ENCODE peak calls at places on chromosomes 7 and 10, in four cellular contexts. V, X, C and A are unnamed samples. For H3K36me3, the result is how much of the 10 kb centered on the place peaks cover.

GRCh38 chr10:29865700-29866355 is 193.6 kb downstream of the JCAD start:
- DNase-seq in X (no peak), C (no peak), V (no peak), A (no peak)

GRCh38 chr10:77820349-77820748 is 106.2 kb downstream of the DLG5 start:
- DNase-seq in C (no peak), X (no peak), V (no peak), A (no peak)

GRCh38 chr10:92891885-92892705 is 43.8 kb downstream of the EXOC6 start:
- DNase-seq in C (no peak), X (peak), V (no peak), A (peak)

GRCh38 chr10:5782174-5782573 is 31.1 kb downstream of the GDI2 start:
- DNase-seq in X (no peak), V (no peak), C (no peak), A (no peak)

GRCh38 chr10:21279217-21279575 is 246.3 kb downstream of the SKIDA1 start:
- DNase-seq in C (no peak), X (no peak), V (no peak), A (no peak)

GRCh38 chr7:44221231-44221791 is 20.5 kb downstream of the YKT6 start:
- DNase-seq in C (no peak), V (no peak), X (no peak), A (no peak)

GRCh38 chr10:73837072-73837471 is 25.7 kb upstream of the NDST2 start:
- DNase-seq in V (no peak), C (no peak), X (no peak), A (no peak)

GRCh38 chr7:2157473-2158279 is 75.1 kb downstream of the MAD1L1 start:
- DNase-seq in X (peak), V (no peak), C (no peak), A (peak)

GRCh38 chr10:109892087-109892486 is 31.2 kb downstream of the XPNPEP1 start:
- DNase-seq in C (no peak), V (no peak), X (no peak), A (no peak)

GRCh38 chr7:3453398-3453797 is 152.3 kb downstream of the SDK1 start:
- DNase-seq in X (no peak), V (peak), C (no peak), A (no peak)

GRCh38 chr10:99930731-99931550 is 78.8 kb downstream of the DNMBP start:
- DNase-seq in X (no peak), C (no peak), V (no peak), A (no peak)

GRCh38 chr7:63072806-63073205 is 925.8 kb upstream of the ZNF722 start:
- DNase-seq in V (no peak), C (no peak), X (no peak), A (no peak)

GRCh38 chr10:12801214-12802087 is 200.1 kb downstream of the CCDC3 start:
- DNase-seq in C (no peak), V (no peak), X (no peak), A (no peak)

GRCh38 chr10:6494934-6495592 is 85.0 kb downstream of the PRKCQ start:
- DNase-seq in V (no peak), C (no peak), X (no peak), A (no peak)

GRCh38 chr10:26274391-26274790 is 57.8 kb downstream of the GAD2 start:
- DNase-seq in C (no peak), X (no peak), V (no peak), A (no peak)

GRCh38 chr10:74051729-74052342 is 53.9 kb downstream of the VCL start:
- DNase-seq in X (no peak), V (no peak), C (no peak), A (no peak)

GRCh38 chr10:121592155-121592890 is 5.9 kb downstream of the FGFR2 start:
- DNase-seq in C (no peak), V (no peak), X (no peak), A (no peak)

GRCh38 chr10:120400601-120401000 is 56.4 kb upstream of the PLPP4 start:
- DNase-seq in C (no peak), V (no peak), X (no peak), A (no peak)

GRCh38 chr10:124259139-124259825 is 159.4 kb downstream of the OAT start:
- DNase-seq in V (no peak), X (no peak), C (no peak), A (no peak)

GRCh38 chr10:89294840-89295239 is 7.0 kb upstream of the IFIT2 start:
- DNase-seq in C (no peak), X (no peak), V (no peak), A (no peak)

GRCh38 chr10:68106656-68107055 is 2.6 kb upstream of the MYPN start:
- DNase-seq in C (no peak), V (no peak), X (no peak), A (peak)

GRCh38 chr10:124078714-124079113 is 14.7 kb downstream of the CHST15 start:
- DNase-seq in C (no peak), X (no peak), V (no peak), A (no peak)

GRCh38 chr10:88113232-88113631 is 249.8 kb downstream of the PTEN start:
- DNase-seq in X (no peak), C (peak), V (no peak), A (no peak)

GRCh38 chr10:43234471-43235041 is 32.3 kb downstream of the RASGEF1A start:
- DNase-seq in V (no peak), C (no peak), X (peak), A (no peak)

GRCh38 chr7:1028044-1028770 is 16.1 kb upstream of the GPR146 start:
- DNase-seq in V (peak), C (peak), X (peak), A (peak)

GRCh38 chr10:114403545-114404161 is 649 bp downstream of the AFAP1L2 start:
- DNase-seq in V (no peak), X (peak), C (no peak), A (no peak)

GRCh38 chr10:75048669-75049098 is 62.8 kb upstream of the SAMD8 start:
- DNase-seq in C (no peak), X (no peak), V (no peak), A (no peak)

GRCh38 chr10:70106958-70107791 is 25.4 kb downstream of the AIFM2 start:
- DNase-seq in X (no peak), C (peak), V (peak), A (no peak)

GRCh38 chr10:21626457-21627161 is 92.6 kb downstream of the MLLT10 start:
- DNase-seq in V (no peak), X (peak), C (no peak), A (no peak)

GRCh38 chr10:57102234-57102633 is 741.2 kb upstream of the ZWINT start:
- DNase-seq in C (no peak), V (no peak), X (no peak), A (no peak)

GRCh38 chr7:117123311-117123926 is 170.1 kb downstream of the ST7 start:
- DNase-seq in V (no peak), X (no peak), C (no peak), A (no peak)

GRCh38 chr10:94287331-94287730 is 75.4 kb downstream of the NOC3L start:
- DNase-seq in X (no peak), V (no peak), C (no peak), A (no peak)

DNA sequence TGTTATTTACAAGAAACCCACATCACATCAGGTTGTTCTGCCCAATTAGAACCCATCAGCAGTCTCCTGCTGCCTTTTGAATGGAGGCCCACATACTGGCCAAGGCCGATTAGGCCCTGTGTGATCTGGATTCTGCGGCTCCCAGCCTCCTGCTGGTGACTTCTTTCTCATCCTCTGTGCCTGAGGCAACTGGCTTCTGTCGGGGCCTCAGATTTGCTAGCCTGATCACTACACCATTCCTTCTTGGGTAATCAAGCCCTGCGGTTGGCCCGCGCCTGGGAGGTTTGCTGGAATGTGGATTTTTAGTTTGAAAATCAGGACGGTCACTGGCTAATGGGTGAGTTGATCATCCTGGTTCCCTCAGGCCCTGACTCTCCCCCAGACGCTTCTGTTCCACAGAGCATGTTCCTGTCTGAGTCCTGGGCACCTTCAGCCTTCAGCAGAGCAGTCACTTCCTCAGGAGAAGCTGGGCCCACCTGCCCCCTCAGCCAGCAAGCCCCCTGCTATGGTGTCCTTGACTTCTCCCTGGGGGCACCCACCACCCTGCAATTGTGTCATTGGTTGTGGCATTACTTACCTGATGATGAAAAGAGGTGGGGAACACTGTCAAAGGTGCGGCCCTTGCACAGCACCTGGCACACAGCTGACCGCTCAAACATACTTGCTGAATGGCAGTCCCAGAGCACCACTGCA is 207.6 kb downstream of the PHTF2 start:
- DNase-seq in C (no peak), X (no peak), V (no peak), A (no peak)
- TF ChIP-seq CTCF in C (no peak), X (no peak), V (no peak), A (no peak)

DNA sequence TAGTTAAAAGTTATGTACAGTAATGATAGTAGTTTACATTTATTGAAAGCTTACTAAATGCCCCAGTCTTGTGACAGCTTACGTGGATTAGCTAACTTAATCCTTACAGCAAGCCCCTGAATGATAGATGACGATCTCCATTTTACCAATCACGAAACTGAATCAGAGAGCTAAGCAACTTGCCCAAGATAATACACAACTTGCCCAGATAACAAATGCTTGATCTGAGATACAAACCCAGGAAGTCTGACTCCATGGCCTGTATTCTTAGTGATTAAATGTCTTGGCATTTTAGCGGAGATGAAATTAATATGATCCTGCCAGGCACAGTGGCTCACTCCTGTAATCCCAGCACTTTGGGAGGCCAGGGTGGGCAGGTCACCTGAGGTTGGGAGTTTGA is 46.9 kb upstream of the FMC1 start:
- DNase-seq in X (no peak), C (no peak), V (no peak), A (no peak)
- H3K36me3 ChIP-seq in X (under half), C (under half), V (under half), A (under half)

GRCh38 chr7:28957822-28958234 is 302 bp downstream of the TRIL start:
- DNase-seq in X (peak), V (no peak), C (peak), A (no peak)
- TF ChIP-seq CTCF in X (no peak), V (peak), C (no peak), A (no peak)

GRCh38 chr7:127380479-127380878 is 12.0 kb downstream of the ZNF800 start:
- DNase-seq in X (no peak), C (no peak), V (no peak), A (no peak)

GRCh38 chr7:127383123-127383835 is 9.2 kb downstream of the ZNF800 start:
- DNase-seq in X (no peak), V (no peak), C (no peak), A (no peak)

GRCh38 chr7:127379642-127380041 is 12.9 kb downstream of the ZNF800 start:
- DNase-seq in X (no peak), V (no peak), C (no peak), A (no peak)

GRCh38 chr7:127378537-127378936 is 14.0 kb downstream of the ZNF800 start:
- DNase-seq in V (no peak), C (no peak), X (no peak), A (no peak)

DNA sequence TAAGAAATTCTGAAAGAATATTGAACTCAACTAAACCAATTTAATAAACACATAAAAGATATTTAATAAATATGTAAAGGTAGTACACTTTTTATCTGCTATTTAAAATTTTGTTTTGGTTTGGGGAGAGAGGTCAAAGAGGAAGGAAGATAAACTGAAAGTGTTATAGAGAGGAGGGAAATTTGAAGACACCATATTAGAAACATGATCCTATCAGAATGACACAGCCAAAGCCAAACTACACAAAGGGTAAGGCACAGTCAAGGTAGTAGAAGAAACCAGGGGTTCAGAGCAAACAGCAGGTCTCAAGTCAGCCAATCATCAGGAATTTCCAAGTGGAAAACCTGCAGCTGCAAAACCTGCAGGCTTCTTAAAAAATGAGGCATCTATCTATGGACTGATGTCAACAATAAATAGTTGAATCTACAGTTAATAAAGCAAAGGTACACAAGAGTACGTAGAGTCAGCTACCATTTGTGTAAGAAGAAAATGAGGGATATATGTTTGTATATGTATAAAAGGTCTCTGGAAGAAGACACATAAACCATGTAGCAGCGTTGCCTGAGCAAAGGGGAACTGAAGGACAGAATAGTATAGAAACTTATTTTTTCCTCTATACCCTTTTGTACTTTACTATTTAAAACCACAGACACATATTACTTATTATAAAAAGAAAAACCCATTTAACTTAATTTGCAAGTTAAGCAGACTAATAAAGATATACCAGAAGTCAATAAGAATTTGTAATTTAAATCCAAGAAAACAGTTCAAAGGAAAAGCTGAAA is 10.0 kb downstream of the ZNF800 start:
- DNase-seq in V (no peak), C (no peak), X (no peak), A (no peak)
- H3K36me3 ChIP-seq in V (under half), C (under half), X (under half), A (under half)

GRCh38 chr7:42350801-42351200 is 113.8 kb upstream of the GLI3 start:
- DNase-seq in V (no peak), X (no peak), C (no peak), A (no peak)
- TF ChIP-seq CTCF in V (no peak), X (no peak), C (no peak), A (no peak)

GRCh38 chr10:102151774-102152544 is at the start of gene NOLC1:
- DNase-seq in X (peak), C (peak), V (peak), A (peak)
- H3K36me3 ChIP-seq in X (under half), C (under half), V (under half), A (under half)